ENCODE peak calls at places on chromosomes 1 and 21, in five cellular contexts. P is uterus, F is brain microvascular endothelial cell, B is hepatocyte, Y is SJSA1. E is an unnamed sample.

GRCh38 chr1:150511551-150511950 is 3.6 kb downstream of the ECM1 start:
- DNase-seq in P (no peak), F (no peak), B (no peak), Y (no peak), E (no peak)

GRCh38 chr1:113307771-113308451 is 82.4 kb upstream of the MAGI3 start:
- DNase-seq in P (no peak), F (no peak), B (peak; percentile 37), Y (no peak), E (no peak)

GRCh38 chr1:108845991-108846390 is 10.9 kb downstream of the AKNAD1 start:
- DNase-seq in P (no peak), F (no peak), B (no peak), Y (no peak), E (no peak)

GRCh38 chr1:53388963-53389362 is 61.1 kb upstream of the LRP8 start:
- DNase-seq in P (no peak), F (no peak), B (no peak), Y (no peak), E (no peak)

GRCh38 chr1:39596163-39596562 is 19.6 kb upstream of the PABPC4 start:
- DNase-seq in P (no peak), F (no peak), B (no peak), Y (no peak), E (no peak)

GRCh38 chr1:99496067-99496466 is 149.8 kb upstream of the PALMD start:
- DNase-seq in P (no peak), F (no peak), B (no peak), Y (no peak), E (no peak)

GRCh38 chr1:223727541-223727940 is 15.2 kb downstream of the CAPN2 start:
- DNase-seq in P (no peak), F (no peak), B (no peak), Y (no peak), E (no peak)

GRCh38 chr1:53606197-53607095 is 132.5 kb downstream of the GLIS1 start:
- DNase-seq in P (peak; percentile 3), F (no peak), B (no peak), Y (no peak), E (no peak)

GRCh38 chr1:214002472-214002871 is 14.7 kb downstream of the PROX1 start:
- DNase-seq in P (no peak), F (no peak), B (peak; percentile 74), Y (no peak), E (no peak)

GRCh38 chr1:44786138-44786840 is 1.7 kb downstream of the BEST4 start:
- DNase-seq in P (peak; percentile 64), F (peak; percentile 66), B (peak; percentile 89), Y (peak; percentile 30), E (peak; percentile 70)

GRCh38 chr21:41817228-41817627 is 50.4 kb upstream of the RIPK4 start:
- DNase-seq in P (no peak), F (peak; percentile 75), B (peak; percentile 81), Y (no peak), E (peak; percentile 19)

GRCh38 chr1:153866045-153866850 is 56.5 kb downstream of the GATAD2B start:
- DNase-seq in P (peak; percentile 31), F (peak; percentile 10), B (peak; percentile 9), Y (no peak), E (no peak)

GRCh38 chr1:27655151-27655929 is 16.7 kb downstream of the IFI6 start:
- DNase-seq in P (no peak), F (no peak), B (no peak), Y (no peak), E (no peak)

GRCh38 chr1:151006331-151007052 is at the start of gene MINDY1:
- DNase-seq in P (peak; percentile 81), F (peak; percentile 80), B (peak; percentile 89), Y (peak; percentile 80), E (no peak)

GRCh38 chr1:110872745-110873435 is at the start of gene CD53:
- DNase-seq in P (no peak), F (no peak), B (no peak), Y (no peak), E (peak; percentile 28)

GRCh38 chr21:23968722-23969647 is 1638.3 kb downstream of the MRPL39 start:
- DNase-seq in P (no peak), F (peak; percentile 18), B (peak; percentile 25), Y (no peak), E (peak; percentile 49)

GRCh38 chr1:6273380-6273891 is 12.5 kb upstream of the GPR153 start:
- DNase-seq in P (peak; percentile 56), F (peak; percentile 41), B (peak; percentile 61), Y (no peak), E (no peak)

GRCh38 chr21:15468368-15468767 is 261.4 kb upstream of the USP25 start:
- DNase-seq in P (no peak), F (no peak), B (no peak), Y (no peak), E (no peak)

GRCh38 chr1:236315092-236315491 is 33.3 kb upstream of the ERO1B start:
- DNase-seq in P (no peak), F (no peak), B (no peak), Y (no peak), E (no peak)

GRCh38 chr1:184056921-184057496 is 5.5 kb downstream of the TSEN15 start:
- DNase-seq in P (no peak), F (peak; percentile 57), B (no peak), Y (peak; percentile 99), E (no peak)

GRCh38 chr1:173451981-173452380 is 25.2 kb upstream of the PRDX6 start:
- DNase-seq in P (no peak), F (no peak), B (no peak), Y (no peak), E (no peak)

GRCh38 chr1:91217911-91218310 is 186.7 kb downstream of the HFM1 start:
- DNase-seq in P (no peak), F (no peak), B (no peak), Y (no peak), E (no peak)

GRCh38 chr21:32427958-32428623 is 15.6 kb downstream of the EVA1C start:
- DNase-seq in P (no peak), F (no peak), B (no peak), Y (no peak), E (no peak)

GRCh38 chr1:85001742-85002141 is 4.8 kb upstream of the MCOLN2 start:
- DNase-seq in P (no peak), F (no peak), B (no peak), Y (no peak), E (no peak)

GRCh38 chr1:109886827-109887226 is 23.8 kb upstream of the CSF1 start:
- DNase-seq in P (no peak), F (no peak), B (no peak), Y (no peak), E (no peak)

GRCh38 chr1:48223372-48224081 is 1.0 kb downstream of the SLC5A9 start:
- DNase-seq in P (no peak), F (no peak), B (peak; percentile 37), Y (no peak), E (no peak)

GRCh38 chr1:111758373-111758772 is 2.7 kb downstream of the DDX20 start:
- DNase-seq in P (no peak), F (no peak), B (no peak), Y (no peak), E (no peak)

GRCh38 chr1:160416369-160416768 is 16.0 kb downstream of the VANGL2 start:
- DNase-seq in P (no peak), F (no peak), B (peak; percentile 49), Y (peak; percentile 28), E (no peak)

DNA sequence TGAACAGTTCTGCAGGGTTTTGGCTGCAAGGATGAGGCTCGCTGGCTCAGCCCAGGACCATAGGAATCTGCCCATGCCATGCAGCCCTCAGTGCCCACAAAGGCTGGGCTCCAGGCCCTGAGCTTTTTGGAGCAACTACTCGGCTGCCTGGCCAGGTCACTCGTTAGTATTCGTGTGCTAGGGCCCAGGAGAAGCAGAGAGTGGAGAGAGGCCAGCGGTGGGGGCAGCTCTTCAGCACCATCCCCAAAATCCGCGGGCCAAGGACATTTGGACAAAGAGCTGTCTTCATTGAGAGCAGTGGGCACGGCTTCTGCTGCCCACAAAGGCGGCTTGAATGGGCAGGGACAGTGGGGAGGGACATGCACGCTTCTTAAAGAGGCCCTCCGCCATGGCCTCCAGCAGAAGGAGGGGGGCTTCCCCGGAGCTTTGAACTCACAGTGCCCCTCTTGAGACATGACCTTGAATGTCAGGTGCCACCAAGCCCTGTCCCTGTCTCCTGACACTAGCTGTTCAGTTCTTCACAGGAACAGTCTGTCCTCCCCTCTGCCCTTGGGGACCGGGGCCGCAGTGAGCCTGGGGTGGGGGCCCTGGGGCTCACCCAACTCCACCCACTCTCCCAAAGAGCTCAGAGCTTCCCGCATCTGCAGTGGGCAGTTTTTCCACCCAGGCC is 106.1 kb upstream of the ARHGEF16 start:
- DNase-seq in P (no peak), F (no peak), B (no peak), Y (no peak), E (no peak)
- H3K27ac ChIP-seq in P (no peak overlapping the region), F (no peak overlapping the region), B (peak overlapping the region; percentile 86), Y (no peak overlapping the region), E (no peak overlapping the region)

GRCh38 chr1:209344146-209344545 is 239.4 kb upstream of the CAMK1G start:
- DNase-seq in P (no peak), F (no peak), B (no peak), Y (no peak), E (no peak)
- H3K27ac ChIP-seq in P (no peak overlapping the region), F (no peak overlapping the region), B (no peak overlapping the region), Y (no peak overlapping the region), E (no peak overlapping the region)

GRCh38 chr1:36172983-36173382 is 17.0 kb downstream of the MAP7D1 start:
- DNase-seq in P (no peak), F (peak; percentile 61), B (no peak), Y (no peak), E (no peak)

GRCh38 chr1:36176151-36176949 is 20.4 kb downstream of the MAP7D1 start:
- DNase-seq in P (no peak), F (no peak), B (no peak), Y (no peak), E (no peak)

GRCh38 chr1:36177589-36178463 is 21.9 kb downstream of the MAP7D1 start:
- DNase-seq in P (no peak), F (no peak), B (no peak), Y (no peak), E (no peak)

GRCh38 chr1:36174716-36175115 is 18.8 kb downstream of the MAP7D1 start:
- DNase-seq in P (no peak), F (no peak), B (no peak), Y (no peak), E (no peak)

GRCh38 chr1:36175137-36176095 is 19.5 kb downstream of the MAP7D1 start:
- DNase-seq in P (no peak), F (peak; percentile 48), B (no peak), Y (no peak), E (no peak)
- H3K27ac ChIP-seq in P (peak overlapping the region; percentile 28), F (peak overlapping the region; percentile 45), B (no peak overlapping the region), Y (no peak overlapping the region), E (peak overlapping the region; percentile 29)

DNA sequence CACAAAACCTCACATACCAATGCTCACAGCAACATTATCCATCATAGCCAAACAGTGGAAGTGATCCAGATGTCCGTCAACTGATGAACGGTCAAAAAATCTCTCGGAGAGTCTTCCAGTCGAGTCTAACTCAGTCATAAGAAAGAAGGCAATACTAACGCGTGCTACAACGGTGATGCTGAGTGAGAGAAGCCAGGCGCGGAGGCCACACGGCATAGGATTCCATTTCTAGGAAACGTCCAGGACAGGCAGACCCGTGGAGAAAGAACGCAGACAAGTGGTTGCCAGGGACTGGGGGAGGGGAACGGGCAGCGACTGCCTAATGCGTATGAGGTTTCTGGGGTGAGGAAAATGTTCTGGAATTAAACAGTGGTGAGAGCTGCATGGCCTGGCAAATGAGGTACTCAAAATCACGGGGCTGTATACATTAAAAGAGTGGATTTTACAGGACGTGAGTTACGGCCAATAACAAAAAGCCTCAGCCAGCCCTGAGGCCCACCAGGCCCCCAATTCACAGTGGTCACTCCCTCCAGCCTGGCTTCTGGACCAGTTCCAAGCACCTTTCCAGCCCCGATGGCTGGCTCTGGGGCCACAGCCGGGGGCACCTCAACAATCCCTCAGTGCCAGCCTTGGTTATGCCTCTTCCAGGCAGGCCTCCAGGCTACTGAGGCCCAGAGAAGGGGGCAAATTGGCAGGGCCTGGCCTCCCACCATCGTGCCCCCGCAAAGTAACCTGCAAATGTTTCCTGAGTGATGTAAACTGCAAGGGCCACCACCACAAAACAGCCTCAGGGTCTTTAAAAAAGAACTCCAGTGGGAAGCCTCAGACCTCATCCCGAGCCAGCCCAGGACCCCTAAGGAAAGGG is 3.4 kb downstream of the WNT9A start:
- DNase-seq in P (peak; percentile 57), F (no peak), B (peak; percentile 54), Y (no peak), E (no peak)
- H3K27ac ChIP-seq in P (peak overlapping the region; percentile 83), F (no peak overlapping the region), B (peak overlapping the region; percentile 71), Y (no peak overlapping the region), E (no peak overlapping the region)